ENCODE peak calls at places on chromosomes 13 and 19, in four cellular contexts. Y, F, E and U are unnamed samples.

GRCh38 chr13:75985132-75985531 is 349.0 kb downstream of the LMO7 start:
- DNase-seq in Y (no peak), F (no peak), E (no peak), U (no peak)

GRCh38 chr13:21673592-21674270 is 2.9 kb downstream of the FGF9 start:
- DNase-seq in Y (peak; percentile 49), F (peak; percentile 32), E (no peak), U (no peak)

GRCh38 chr13:45143346-45143751 is 23.0 kb downstream of the GTF2F2 start:
- DNase-seq in Y (no peak), F (no peak), E (peak; percentile 41), U (no peak)

GRCh38 chr13:66048888-66049287 is 1181.2 kb downstream of the PCDH9 start:
- DNase-seq in Y (no peak), F (no peak), E (no peak), U (no peak)

GRCh38 chr13:34201050-34201913 is 383.3 kb downstream of the RFC3 start:
- DNase-seq in Y (no peak), F (no peak), E (peak; percentile 7), U (no peak)

GRCh38 chr19:46784262-46785053 is 3.9 kb downstream of the SLC1A5 start:
- DNase-seq in Y (peak; percentile 80), F (peak; percentile 31), E (peak; percentile 86), U (no peak)

GRCh38 chr13:98549006-98549727 is 27.7 kb downstream of the STK24 start:
- DNase-seq in Y (no peak), F (no peak), E (peak; percentile 88), U (no peak)

GRCh38 chr13:68439821-68440220 is 1209.7 kb upstream of the PCDH9 start:
- DNase-seq in Y (no peak), F (no peak), E (no peak), U (no peak)

GRCh38 chr19:43527860-43528622 is 1.0 kb upstream of the ETHE1 start:
- DNase-seq in Y (no peak), F (no peak), E (no peak), U (no peak)

GRCh38 chr13:27607125-27607524 is 13.2 kb downstream of the LNX2 start:
- DNase-seq in Y (no peak), F (no peak), E (peak; percentile 41), U (no peak)

GRCh38 chr13:80131204-80131603 is 209.7 kb downstream of the SPRY2 start:
- DNase-seq in Y (no peak), F (no peak), E (no peak), U (no peak)

GRCh38 chr13:111900390-111901180 is 166.4 kb upstream of the SOX1 start:
- DNase-seq in Y (no peak), F (no peak), E (no peak), U (no peak)

GRCh38 chr19:48878219-48879024 is 6.2 kb downstream of the PPP1R15A start:
- DNase-seq in Y (peak; percentile 85), F (no peak), E (no peak), U (no peak)

GRCh38 chr19:31641591-31641990 is 292.4 kb upstream of the TSHZ3 start:
- DNase-seq in Y (no peak), F (no peak), E (no peak), U (no peak)

GRCh38 chr13:49958321-49958720 is 22.2 kb upstream of the SPRYD7 start:
- DNase-seq in Y (no peak), F (no peak), E (no peak), U (no peak)